ENCODE peak calls at places on chromosome 11, in six cellular contexts. G is right atrium auricular region; O is heart left ventricle; M is CD8-positive, alpha-beta T cell; C is OCI-LY7; L is PC-3. V is an unnamed sample. For H3K9me3, the result is how much of the 10 kb centered on the place peaks cover.

GRCh38 chr11:83122766-83123165 is 34.2 kb upstream of the PCF11 start:
- DNase-seq in G (no peak), O (no peak), M (no peak), C (no peak), L (no peak), V (no peak)

GRCh38 chr11:118581057-118581456 is 8.8 kb downstream of the ARCN1 start:
- DNase-seq in G (no peak), O (no peak), M (no peak), C (no peak), L (no peak), V (no peak)

GRCh38 chr11:36265793-36266628 is 23.2 kb downstream of the COMMD9 start:
- DNase-seq in G (no peak), O (peak), M (peak), C (peak), L (peak), V (no peak)

GRCh38 chr11:120929090-120929489 is 94.8 kb upstream of the TBCEL start:
- DNase-seq in G (no peak), O (no peak), M (no peak), C (no peak), L (no peak), V (no peak)

GRCh38 chr11:126698576-126698975 is 302.0 kb downstream of the KIRREL3 start:
- DNase-seq in G (no peak), O (no peak), M (no peak), C (no peak), L (no peak), V (no peak)

GRCh38 chr11:83713701-83714100 is 427.5 kb upstream of the CCDC90B start:
- DNase-seq in G (no peak), O (no peak), M (no peak), C (no peak), L (no peak), V (no peak)

GRCh38 chr11:20309626-20310025 is 53.9 kb upstream of the HTATIP2 start:
- DNase-seq in G (no peak), O (no peak), M (no peak), C (no peak), L (no peak), V (no peak)

GRCh38 chr11:133902506-133902905 is 54.3 kb downstream of the IGSF9B start:
- DNase-seq in G (no peak), O (no peak), M (no peak), C (no peak), L (no peak), V (no peak)

GRCh38 chr11:68832476-68833176 is 9.1 kb downstream of the CPT1A start:
- DNase-seq in G (no peak), O (no peak), M (no peak), C (no peak), L (no peak), V (no peak)

GRCh38 chr11:123330071-123330470 is 100.0 kb upstream of the GRAMD1B start:
- DNase-seq in G (no peak), O (no peak), M (no peak), C (no peak), L (no peak), V (no peak)

GRCh38 chr11:34238966-34239365 is 118.8 kb downstream of the ABTB2 start:
- DNase-seq in G (no peak), O (no peak), M (no peak), C (no peak), L (no peak), V (no peak)

GRCh38 chr11:75931124-75931523 is 116.1 kb downstream of the UVRAG start:
- DNase-seq in G (no peak), O (no peak), M (no peak), C (no peak), L (peak), V (no peak)

GRCh38 chr11:8841899-8842298 is 69.1 kb upstream of the AKIP1 start:
- DNase-seq in G (no peak), O (no peak), M (no peak), C (no peak), L (peak), V (no peak)

GRCh38 chr11:103988595-103988969 is 47.9 kb upstream of the DDI1 start:
- DNase-seq in G (no peak), O (no peak), M (no peak), C (no peak), L (peak), V (no peak)

GRCh38 chr11:69386594-69387408 is 92.8 kb downstream of the MYEOV start:
- DNase-seq in G (no peak), O (peak), M (no peak), C (no peak), L (no peak), V (no peak)

GRCh38 chr11:24198458-24198857 is 298.4 kb upstream of the LUZP2 start:
- DNase-seq in G (no peak), O (no peak), M (no peak), C (no peak), L (no peak), V (no peak)

GRCh38 chr11:2525941-2526807 is 81.4 kb downstream of the KCNQ1 start:
- DNase-seq in G (no peak), O (peak), M (no peak), C (no peak), L (no peak), V (peak)

GRCh38 chr11:10405858-10406592 is 49.0 kb upstream of the AMPD3 start:
- DNase-seq in G (peak), O (no peak), M (peak), C (peak), L (peak), V (peak)

GRCh38 chr11:33542921-33543320 is 157.7 kb downstream of the C11orf91 start:
- DNase-seq in G (no peak), O (no peak), M (no peak), C (peak), L (peak), V (no peak)

GRCh38 chr11:107988397-107989158 is 20.1 kb upstream of the CUL5 start:
- DNase-seq in G (no peak), O (no peak), M (no peak), C (no peak), L (peak), V (no peak)

GRCh38 chr11:125959931-125960330 is 14.1 kb downstream of the VSIG10L2 start:
- DNase-seq in G (no peak), O (no peak), M (no peak), C (no peak), L (no peak), V (no peak)

GRCh38 chr11:80239217-80239616 is 798.4 kb upstream of the TENM4 start:
- DNase-seq in G (no peak), O (no peak), M (no peak), C (no peak), L (peak), V (no peak)

GRCh38 chr11:127996825-127997224 is 590.5 kb downstream of the ETS1 start:
- DNase-seq in G (no peak), O (no peak), M (no peak), C (no peak), L (no peak), V (no peak)

GRCh38 chr11:14308114-14308896 is 50.7 kb downstream of the RRAS2 start:
- DNase-seq in G (no peak), O (no peak), M (no peak), C (peak), L (peak), V (no peak)

GRCh38 chr11:44094260-44094868 is 1.1 kb upstream of the EXT2 start:
- DNase-seq in G (peak), O (no peak), M (peak), C (peak), L (peak), V (peak)

GRCh38 chr11:85620243-85620642 is 6.9 kb downstream of the DLG2 start:
- DNase-seq in G (no peak), O (no peak), M (no peak), C (no peak), L (no peak), V (no peak)

GRCh38 chr11:114110123-114110522 is 50.6 kb downstream of the ZBTB16 start:
- DNase-seq in G (no peak), O (no peak), M (no peak), C (no peak), L (no peak), V (no peak)

GRCh38 chr11:36148701-36149100 is 140.5 kb downstream of the COMMD9 start:
- DNase-seq in G (no peak), O (no peak), M (no peak), C (no peak), L (no peak), V (no peak)

GRCh38 chr11:2367266-2368160 is 9.6 kb upstream of the CD81 start:
- DNase-seq in G (no peak), O (no peak), M (no peak), C (no peak), L (no peak), V (no peak)

GRCh38 chr11:21625982-21626381 is 566.9 kb upstream of the ANO5 start:
- DNase-seq in G (peak), O (no peak), M (no peak), C (peak), L (no peak), V (no peak)

GRCh38 chr11:910589-911030 is at the start of gene CHID1:
- DNase-seq in G (peak), O (peak), M (peak), C (peak), L (peak), V (peak)
- H3K27ac ChIP-seq in G (peak), O (peak), M (peak), C (peak), L (peak), V (peak)

GRCh38 chr11:12024314-12024926 is 16.0 kb upstream of the DKK3 start:
- DNase-seq in G (no peak), O (no peak), M (no peak), C (no peak), L (no peak), V (no peak)
- H3K9me3 ChIP-seq in G (under half), O (under half), M (under half), C (under half), L (under half), V (under half)

GRCh38 chr11:48066881-48067800 is 86.8 kb downstream of the PTPRJ start:
- DNase-seq in G (no peak), O (no peak), M (no peak), C (no peak), L (no peak), V (no peak)

GRCh38 chr11:48064306-48064705 is 83.9 kb downstream of the PTPRJ start:
- DNase-seq in G (no peak), O (no peak), M (no peak), C (no peak), L (no peak), V (no peak)

GRCh38 chr11:48062649-48063048 is 82.3 kb downstream of the PTPRJ start:
- DNase-seq in G (no peak), O (no peak), M (no peak), C (no peak), L (peak), V (no peak)

GRCh38 chr11:48058777-48059176 is 78.4 kb downstream of the PTPRJ start:
- DNase-seq in G (no peak), O (no peak), M (no peak), C (no peak), L (no peak), V (no peak)

GRCh38 chr11:48063424-48063978 is 83.1 kb downstream of the PTPRJ start:
- DNase-seq in G (peak), O (no peak), M (no peak), C (no peak), L (peak), V (no peak)
- H3K27ac ChIP-seq in G (peak), O (peak), M (no peak), C (no peak), L (peak), V (peak)

GRCh38 chr11:60172011-60172410 is 10.9 kb downstream of the MS4A6A start:
- DNase-seq in G (no peak), O (no peak), M (no peak), C (no peak), L (peak), V (no peak)

GRCh38 chr11:60168306-60168705 is 14.6 kb downstream of the MS4A6A start:
- DNase-seq in G (no peak), O (no peak), M (no peak), C (no peak), L (peak), V (no peak)

GRCh38 chr11:60170566-60170965 is 12.3 kb downstream of the MS4A6A start:
- DNase-seq in G (no peak), O (no peak), M (no peak), C (no peak), L (peak), V (no peak)

GRCh38 chr11:60165946-60166345 is 16.9 kb downstream of the MS4A6A start:
- DNase-seq in G (no peak), O (no peak), M (no peak), C (no peak), L (peak), V (no peak)

DNA sequence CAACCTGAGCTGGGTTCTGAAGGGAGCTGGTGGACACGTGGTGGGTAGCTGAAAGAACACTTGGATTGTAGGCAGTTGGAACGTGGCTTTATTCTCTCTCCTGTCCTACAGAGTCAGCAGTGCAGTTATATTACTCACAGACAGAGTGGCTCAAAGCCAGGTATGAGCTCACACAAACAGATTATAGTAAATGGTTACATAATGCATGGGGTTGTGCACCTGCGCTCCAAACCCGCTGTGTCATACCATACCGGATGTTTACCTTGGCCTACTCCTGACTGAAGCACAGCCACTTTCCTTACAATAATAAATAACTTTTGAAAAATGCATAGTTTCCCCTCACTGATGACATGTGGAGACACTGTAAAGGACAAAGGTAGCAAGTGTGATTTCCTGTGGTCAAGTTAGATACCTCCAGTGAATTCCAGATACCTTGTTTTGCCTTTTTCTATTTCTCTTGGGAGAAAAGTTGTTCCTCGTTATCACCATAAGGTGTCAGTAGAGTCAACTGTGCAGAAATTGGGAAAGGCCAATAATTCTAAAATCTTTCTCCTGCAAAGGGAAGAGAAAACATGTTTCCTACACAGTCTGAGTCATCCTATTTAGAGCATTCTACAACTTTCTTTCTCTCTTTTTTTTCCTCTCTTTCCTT is 13.5 kb downstream of the MS4A6A start:
- DNase-seq in G (no peak), O (no peak), M (no peak), C (peak), L (peak), V (peak)
- H3K9me3 ChIP-seq in G (under half), O (under half), M (under half), C (under half), L (under half), V (under half)

GRCh38 chr11:74084796-74085541 is 76.1 kb upstream of the UCP3 start:
- DNase-seq in G (no peak), O (no peak), M (no peak), C (no peak), L (peak), V (no peak)
- H3K27ac ChIP-seq in G (no peak), O (no peak), M (no peak), C (no peak), L (peak), V (no peak)

DNA sequence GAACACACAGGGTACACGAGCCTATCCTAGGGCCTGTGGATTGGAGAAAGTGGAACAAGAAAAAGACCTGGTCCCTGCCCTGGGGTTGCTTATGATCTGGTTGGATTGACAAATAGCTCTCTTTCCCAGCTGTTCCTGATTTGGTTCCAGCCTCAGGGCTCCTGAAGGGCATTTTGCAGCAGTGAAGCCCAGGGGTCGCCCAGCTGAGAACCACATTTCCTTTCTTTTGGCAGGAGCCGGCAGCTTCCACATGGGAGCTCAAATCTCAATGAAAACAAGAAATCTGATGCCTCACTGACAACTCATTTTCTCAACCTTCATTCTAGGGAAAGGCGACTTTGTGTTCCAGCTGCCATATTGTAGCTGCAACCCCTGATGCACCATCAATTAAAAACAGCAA is 140.6 kb upstream of the CADM1 start:
- DNase-seq in G (no peak), O (no peak), M (no peak), C (no peak), L (no peak), V (no peak)
- H3K9me3 ChIP-seq in G (under half), O (under half), M (under half), C (under half), L (under half), V (under half)

DNA sequence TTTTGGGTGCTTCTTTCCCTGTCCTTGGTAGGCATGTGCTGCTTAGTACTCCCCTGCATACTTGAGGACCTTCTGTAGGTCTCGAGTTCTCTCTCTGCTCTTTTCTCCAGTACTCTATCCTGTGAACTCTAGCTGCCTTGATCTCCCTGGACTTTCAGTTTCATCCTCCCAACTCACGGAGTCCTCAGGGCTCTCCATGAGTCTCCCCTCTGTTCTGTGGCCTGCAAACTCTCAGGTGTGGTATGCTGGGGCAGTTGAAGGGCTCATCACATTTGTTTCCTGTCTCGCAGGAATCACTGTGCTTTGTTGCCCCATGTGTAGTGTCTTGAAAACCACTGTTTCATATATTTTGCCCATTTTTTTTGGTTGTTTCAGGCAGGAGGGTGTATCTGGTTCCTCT is 3.3 kb upstream of the PACS1 start:
- DNase-seq in G (no peak), O (no peak), M (no peak), C (no peak), L (no peak), V (no peak)
- H3K27ac ChIP-seq in G (no peak), O (no peak), M (no peak), C (peak), L (no peak), V (no peak)

GRCh38 chr11:50070389-50070788 is 37.7 kb downstream of the OR4C45 start:
- DNase-seq in G (no peak), O (no peak), M (no peak), C (no peak), L (no peak), V (no peak)
- H3K9me3 ChIP-seq in G (under half), O (under half), M (under half), C (under half), L (under half), V (under half)